ENCODE peak calls at places on chromosomes 4 and X, in six cellular contexts. M, P, L, B, D and N are unnamed samples.

GRCh38 chrX:38561951-38562719 is 793 bp downstream of the TSPAN7 start:
- ATAC-seq in P (peak), B (peak), L (no peak), D (peak), M (peak), N (peak)

GRCh38 chrX:18650662-18651061 is 21.2 kb downstream of the RS1 start:
- ATAC-seq in P (no peak), M (no peak), D (no peak), B (no peak), L (no peak), N (no peak)

GRCh38 chrX:11591712-11592351 is 73.9 kb downstream of the ARHGAP6 start:
- ATAC-seq in L (peak), B (no peak), M (no peak), D (no peak), P (no peak), N (no peak)

GRCh38 chr4:147855670-147856069 is 123.8 kb downstream of the ARHGAP10 start:
- ATAC-seq in L (no peak), B (no peak), P (peak), D (peak), M (no peak), N (no peak)

GRCh38 chr4:68342139-68342538 is 7.8 kb downstream of the YTHDC1 start:
- ATAC-seq in P (peak), M (peak), L (no peak), D (peak), B (no peak), N (no peak)

GRCh38 chr4:94913316-94913715 is 155.6 kb downstream of the BMPR1B start:
- ATAC-seq in B (no peak), P (no peak), L (no peak), D (no peak), M (no peak), N (peak)

GRCh38 chr4:100977746-100978397 is 369.5 kb downstream of the PPP3CA start:
- ATAC-seq in L (no peak), D (peak), M (peak), P (no peak), B (peak), N (no peak)

GRCh38 chr4:152265149-152265621 is 270.7 kb downstream of the FBXW7 start:
- ATAC-seq in L (no peak), P (no peak), M (peak), B (no peak), D (peak), N (no peak)

GRCh38 chr4:185787926-185788679 is 23.9 kb downstream of the SORBS2 start:
- ATAC-seq in M (no peak), L (no peak), D (no peak), P (no peak), B (no peak), N (no peak)

GRCh38 chrX:21730011-21730410 is 27.9 kb downstream of the SMPX start:
- ATAC-seq in B (no peak), M (no peak), P (no peak), L (no peak), D (no peak), N (no peak)

GRCh38 chr4:29467044-29467717 is 1253.0 kb upstream of the PCDH7 start:
- ATAC-seq in D (no peak), B (peak), M (no peak), L (no peak), P (no peak), N (no peak)

GRCh38 chr4:142376204-142376603 is 469.9 kb downstream of the INPP4B start:
- ATAC-seq in D (no peak), B (no peak), M (no peak), P (no peak), L (peak), N (peak)